ENCODE peak calls at places on chromosomes 1 and 21, in eight cellular contexts. W, J, E, A, V, L, N and K are unnamed samples.

GRCh38 chr1:91948501-91949355 is 473 bp upstream of the BRDT start:
- DNase-seq in E (no peak), A (no peak), J (no peak), N (peak), V (no peak), W (peak), L (no peak), K (no peak)

GRCh38 chr1:82795503-82796149 is 994.9 kb downstream of the ADGRL2 start:
- DNase-seq in L (no peak), V (no peak), W (no peak), E (no peak), N (no peak), A (no peak), J (no peak), K (no peak)

GRCh38 chr1:12666141-12666735 is 22.4 kb downstream of the AADACL4 start:
- DNase-seq in A (no peak), V (no peak), N (no peak), J (no peak), W (no peak), L (no peak), E (peak), K (no peak)

GRCh38 chr1:31368611-31369107 is 4.2 kb downstream of the FABP3 start:
- DNase-seq in V (no peak), L (no peak), A (no peak), E (no peak), W (no peak), J (no peak), N (no peak), K (no peak)

GRCh38 chr1:166184012-166184411 is 17.2 kb upstream of the FAM78B start:
- DNase-seq in W (no peak), N (no peak), V (no peak), J (no peak), E (no peak), A (no peak), L (no peak), K (no peak)

GRCh38 chr21:38263493-38263892 is 6.7 kb downstream of the KCNJ15 start:
- DNase-seq in A (no peak), J (no peak), L (no peak), N (no peak), W (no peak), E (peak), V (no peak), K (no peak)

GRCh38 chr1:175733762-175734161 is 9.6 kb downstream of the TNR start:
- DNase-seq in N (no peak), V (no peak), A (no peak), E (no peak), L (no peak), W (no peak), J (no peak), K (no peak)

GRCh38 chr21:29481641-29482040 is 182.9 kb downstream of the BACH1 start:
- DNase-seq in V (no peak), W (no peak), J (no peak), N (no peak), L (no peak), E (peak), A (no peak), K (no peak)

GRCh38 chr21:42002421-42002958 is 7.7 kb downstream of the ZBTB21 start:
- DNase-seq in J (no peak), W (no peak), N (no peak), A (peak), V (no peak), E (peak), L (no peak), K (no peak)

GRCh38 chr1:212669102-212669501 is 30.5 kb downstream of the BATF3 start:
- DNase-seq in E (peak), A (no peak), V (peak), W (no peak), L (no peak), J (peak), N (no peak), K (no peak)

GRCh38 chr1:21869620-21870121 is 57.6 kb downstream of the LDLRAD2 start:
- DNase-seq in W (no peak), V (no peak), A (no peak), L (peak), E (peak), N (no peak), J (no peak), K (peak)

GRCh38 chr1:10251325-10252103 is 41.1 kb downstream of the KIF1B start:
- DNase-seq in N (no peak), J (no peak), L (no peak), A (no peak), W (no peak), V (no peak), E (peak), K (no peak)

GRCh38 chr1:10252508-10252907 is 42.1 kb downstream of the KIF1B start:
- DNase-seq in J (no peak), N (no peak), L (no peak), V (no peak), A (no peak), W (no peak), E (peak), K (no peak)

GRCh38 chr1:10253149-10253548 is 42.8 kb downstream of the KIF1B start:
- DNase-seq in W (no peak), N (no peak), E (no peak), J (no peak), A (no peak), L (no peak), V (no peak), K (no peak)

GRCh38 chr1:10250663-10251062 is 40.3 kb downstream of the KIF1B start:
- DNase-seq in W (no peak), N (no peak), V (no peak), J (peak), L (no peak), A (no peak), E (no peak), K (no peak)

DNA sequence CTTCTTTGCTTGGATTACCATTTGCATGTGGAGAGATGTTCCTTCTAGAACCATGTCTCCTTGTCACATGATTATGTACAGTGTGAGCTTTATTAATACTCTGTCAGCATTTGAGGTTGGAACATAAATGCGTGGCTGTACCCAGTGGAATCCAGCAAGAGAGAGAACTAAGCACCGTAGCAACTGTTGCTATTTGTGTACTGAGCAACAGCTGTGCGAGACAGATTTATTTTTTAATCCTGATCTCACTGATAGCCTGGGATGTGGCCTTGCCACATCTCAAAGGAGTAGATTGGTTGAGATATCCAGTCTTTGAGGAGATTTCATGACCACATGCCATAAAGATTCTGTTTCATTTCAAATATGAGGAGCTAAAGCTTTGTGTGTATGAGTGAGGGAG is 43.4 kb downstream of the KIF1B start:
- DNase-seq in N (no peak), V (no peak), A (no peak), J (no peak), E (peak), L (no peak), W (no peak), K (peak)
- H3K4me3 ChIP-seq in N (no peak), V (no peak), A (no peak), J (no peak), E (no peak), L (no peak), W (no peak), K (no peak)

GRCh38 chr1:221169447-221169889 is 290.2 kb downstream of the HLX start:
- DNase-seq in L (no peak), A (no peak), N (no peak), E (peak), W (no peak), V (no peak), J (peak), K (no peak)

GRCh38 chr1:221165331-221166161 is 286.3 kb downstream of the HLX start:
- DNase-seq in L (no peak), J (no peak), A (no peak), W (no peak), N (no peak), V (no peak), E (no peak), K (no peak)

GRCh38 chr1:221164029-221164428 is 284.8 kb downstream of the HLX start:
- DNase-seq in N (no peak), W (no peak), A (no peak), E (peak), J (no peak), L (no peak), V (no peak), K (no peak)

GRCh38 chr1:221166162-221166500 is 286.9 kb downstream of the HLX start:
- DNase-seq in V (no peak), L (no peak), J (no peak), E (no peak), W (no peak), A (no peak), N (no peak), K (no peak)

DNA sequence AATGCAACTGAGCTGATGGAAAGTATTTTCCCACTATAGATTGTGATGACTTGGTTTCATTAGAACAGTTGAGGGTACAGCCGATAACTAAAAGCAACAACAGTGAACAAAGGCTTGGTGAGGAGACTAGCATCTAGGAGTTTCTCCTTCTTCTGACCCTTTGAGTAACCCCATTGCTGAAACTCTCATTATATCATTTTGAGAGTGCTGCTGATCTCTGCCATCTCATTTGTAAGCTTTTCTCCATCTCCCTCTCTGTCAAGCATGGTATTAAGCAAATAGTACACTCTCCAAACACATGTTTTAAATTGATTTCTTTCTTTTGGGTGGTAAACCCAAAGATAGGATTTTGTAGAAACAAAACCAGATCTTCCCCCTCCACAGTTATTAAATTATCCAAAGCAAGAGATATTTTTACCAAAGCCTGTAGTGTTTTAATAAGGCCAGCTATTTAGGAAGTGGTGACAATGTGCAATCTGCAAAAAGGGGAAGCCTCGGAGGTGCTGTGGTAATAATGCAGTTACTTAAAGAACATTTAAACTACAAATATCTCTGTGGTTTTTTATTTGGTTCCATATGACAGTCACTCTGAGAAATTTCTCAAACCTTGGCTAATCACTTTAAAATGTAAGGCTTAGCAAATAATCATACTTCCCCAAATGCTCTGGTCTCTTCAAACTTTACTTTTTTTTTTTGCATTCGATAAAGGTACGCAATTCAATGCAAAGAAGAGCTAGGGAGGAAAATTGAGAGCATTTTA is 287.5 kb downstream of the HLX start:
- DNase-seq in J (no peak), V (no peak), A (peak), W (no peak), E (no peak), L (no peak), N (no peak), K (no peak)
- H3K27ac ChIP-seq in J (no peak), V (no peak), A (peak), W (no peak), E (no peak), L (no peak), N (no peak), K (no peak)

DNA sequence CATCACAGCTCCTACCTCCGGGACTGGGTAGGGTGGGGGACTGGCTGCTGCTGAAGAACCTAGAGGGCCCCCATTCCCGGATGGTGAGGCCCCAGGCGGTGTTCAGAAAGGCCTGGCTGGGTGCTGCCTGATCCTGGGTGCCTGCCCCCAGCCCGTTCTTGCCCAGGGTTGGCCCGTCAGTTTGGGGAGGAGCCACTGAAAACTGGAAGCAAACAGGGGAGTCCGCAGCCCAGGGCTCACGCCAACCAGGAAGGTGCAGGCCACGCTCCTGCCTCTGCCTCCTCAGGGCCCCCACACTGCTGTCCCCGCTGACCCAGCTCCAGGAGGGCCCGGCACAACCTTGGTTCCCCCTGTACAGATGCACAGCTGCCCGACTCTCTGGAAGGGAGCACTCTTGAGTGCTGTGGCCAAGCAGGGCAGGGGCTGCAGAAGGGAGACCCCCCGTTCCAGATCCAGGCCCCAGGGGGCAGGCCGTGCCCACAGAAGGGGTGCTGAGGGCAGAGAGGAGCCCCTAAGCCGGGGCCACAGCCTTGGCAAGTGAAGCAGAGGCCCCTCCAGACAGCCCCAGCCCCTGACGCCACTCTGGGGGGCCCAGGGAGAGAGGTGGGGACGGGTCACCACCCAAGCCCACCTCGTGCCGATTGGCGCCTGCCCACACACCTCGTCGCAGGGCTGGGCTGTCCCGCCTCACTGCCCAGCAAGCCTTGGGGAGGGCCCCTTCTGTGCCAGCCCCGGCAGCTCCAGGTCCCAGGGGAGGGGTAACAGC is 5.5 kb downstream of the C1QTNF12 start:
- DNase-seq in J (no peak), N (no peak), W (no peak), A (no peak), V (no peak), L (no peak), E (peak), K (no peak)
- H3K4me3 ChIP-seq in J (no peak), N (no peak), W (no peak), A (no peak), V (no peak), L (no peak), E (no peak), K (no peak)

GRCh38 chr1:206710457-206710823 is 25.7 kb downstream of the MAPKAPK2 start:
- DNase-seq in N (no peak), J (no peak), V (no peak), W (no peak), L (no peak), E (no peak), A (no peak), K (no peak)
- H3K27ac ChIP-seq in N (no peak), J (no peak), V (no peak), W (no peak), L (no peak), E (peak), A (no peak), K (no peak)

GRCh38 chr1:115336741-115337140 is 1.3 kb downstream of the NGF start:
- DNase-seq in J (no peak), L (no peak), V (no peak), W (no peak), A (no peak), E (no peak), N (no peak), K (no peak)
- H3K4me3 ChIP-seq in J (peak), L (peak), V (no peak), W (no peak), A (no peak), E (peak), N (no peak), K (peak)

DNA sequence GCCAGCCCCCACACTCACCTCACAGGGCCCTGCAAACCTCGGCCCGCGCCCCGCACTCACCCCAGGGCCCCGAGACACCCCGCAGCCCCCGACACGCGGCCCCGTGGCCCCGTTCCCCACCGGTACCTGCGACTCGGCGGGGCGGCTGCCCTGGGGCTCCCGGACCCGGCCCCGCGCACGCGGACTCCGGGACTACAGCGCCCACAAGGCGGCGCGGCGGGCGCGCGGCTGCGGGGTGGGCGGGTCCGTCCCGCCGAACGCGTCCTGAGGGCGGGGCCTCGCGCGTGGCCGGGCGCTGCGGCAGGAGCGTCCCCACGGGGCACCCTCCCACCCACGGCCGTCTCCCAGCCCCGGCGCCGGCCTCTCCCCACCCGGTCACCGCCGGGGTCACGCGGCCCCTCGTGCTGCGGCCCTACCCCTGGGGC is at the start of gene SLC19A1:
- DNase-seq in E (peak), L (no peak), N (peak), V (peak), A (no peak), W (peak), J (peak), K (no peak)
- H3K27ac ChIP-seq in E (peak), L (peak), N (peak), V (no peak), A (peak), W (peak), J (no peak), K (no peak)